ENCODE peak calls at places on chromosomes 1 and 21, in five cellular contexts. N is effector CD4-positive, alpha-beta T cell; V is Caki2; D is stimulated activated CD4-positive, alpha-beta T cell treated with anti-CD3 and anti-CD28 coated beads, Interleukin-12 subunit alpha, Interleukin-12 subunit beta, amount 100 ng/mL, for 48 hours; R is fibroblast of lung. S is an unnamed sample.

GRCh38 chr1:206924549-206925115 is 2.9 kb upstream of the FCMR start:
- DNase-seq in D (no peak), N (no peak), V (no peak), R (no peak), S (no peak)

GRCh38 chr1:35660581-35661473 is 19.5 kb upstream of the PSMB2 start:
- DNase-seq in N (no peak), R (peak; percentile 65), D (no peak), V (peak; percentile 51), S (no peak)

GRCh38 chr1:182351790-182352364 is 39.7 kb downstream of the GLUL start:
- DNase-seq in D (no peak), N (no peak), V (no peak), R (no peak), S (no peak)

GRCh38 chr1:18149113-18149641 is 41.6 kb downstream of the IGSF21 start:
- DNase-seq in R (peak; percentile 1), N (no peak), V (peak; percentile 95), D (no peak), S (no peak)

GRCh38 chr1:90723561-90724108 is 6.5 kb upstream of the BARHL2 start:
- DNase-seq in R (no peak), N (no peak), V (no peak), D (no peak), S (no peak)

GRCh38 chr1:37875833-37876232 is 16.4 kb upstream of the MTF1 start:
- DNase-seq in D (no peak), N (no peak), V (peak; percentile 33), R (no peak), S (no peak)

GRCh38 chr1:117580436-117580835 is 25.4 kb upstream of the TENT5C start:
- DNase-seq in D (no peak), R (no peak), N (no peak), V (no peak), S (no peak)

GRCh38 chr1:41482001-41482765 is 2.3 kb downstream of the EDN2 start:
- DNase-seq in D (no peak), N (no peak), R (peak; percentile 63), V (peak; percentile 56), S (no peak)

GRCh38 chr1:151947140-151947539 is 37.8 kb upstream of the THEM4 start:
- DNase-seq in V (no peak), R (no peak), D (no peak), N (no peak), S (no peak)

GRCh38 chr1:230854423-230854822 is 13.9 kb downstream of the C1orf198 start:
- DNase-seq in D (no peak), R (no peak), N (no peak), V (no peak), S (no peak)

GRCh38 chr21:40166291-40166843 is 299.1 kb downstream of the PCP4 start:
- DNase-seq in N (no peak), D (no peak), V (peak; percentile 16), R (peak; percentile 68), S (no peak)

GRCh38 chr1:182430263-182431068 is 19.5 kb upstream of the RGSL1 start:
- DNase-seq in R (peak; percentile 12), V (no peak), N (no peak), D (peak; percentile 23), S (peak; percentile 36)

GRCh38 chr1:101907264-101907663 is 89.5 kb downstream of the OLFM3 start:
- DNase-seq in V (no peak), N (no peak), D (no peak), R (no peak), S (no peak)

GRCh38 chr1:34378968-34379729 is 202.4 kb downstream of the C1orf94 start:
- DNase-seq in N (no peak), V (no peak), D (no peak), R (peak; percentile 59), S (no peak)

GRCh38 chr21:26966978-26967913 is at the start of gene ADAMTS5:
- DNase-seq in R (peak; percentile 55), N (no peak), D (no peak), V (peak; percentile 59), S (no peak)

GRCh38 chr1:10834770-10835412 is 38.4 kb upstream of the CASZ1 start:
- DNase-seq in D (no peak), R (no peak), N (no peak), V (no peak), S (no peak)

GRCh38 chr1:231059566-231060193 is 19.6 kb upstream of the FAM89A start:
- DNase-seq in R (peak; percentile 44), D (no peak), N (no peak), V (no peak), S (no peak)

GRCh38 chr21:15051652-15052554 is 12.9 kb downstream of the NRIP1 start:
- DNase-seq in R (peak; percentile 66), V (peak; percentile 78), N (no peak), D (no peak), S (no peak)

GRCh38 chr1:116360435-116361173 is 12.4 kb upstream of the ATP1A1 start:
- DNase-seq in D (no peak), R (no peak), N (no peak), V (no peak), S (no peak)

GRCh38 chr1:36124404-36125128 is 456 bp downstream of the COL8A2 start:
- DNase-seq in V (no peak), D (no peak), N (no peak), R (no peak), S (no peak)

GRCh38 chr1:46617833-46618232 is 1.2 kb upstream of the MOB3C start:
- DNase-seq in V (no peak), R (no peak), D (no peak), N (no peak), S (no peak)

GRCh38 chr21:30882907-30883597 is 1.7 kb upstream of the KRTAP11-1 start:
- DNase-seq in D (no peak), R (no peak), N (no peak), V (no peak), S (no peak)

GRCh38 chr1:234246638-234247116 is 126.6 kb upstream of the COA6 start:
- DNase-seq in N (no peak), R (no peak), D (no peak), V (no peak), S (no peak)

GRCh38 chr1:180522204-180522497 is 19.8 kb upstream of the ACBD6 start:
- DNase-seq in V (no peak), R (peak; percentile 11), D (no peak), N (no peak), S (no peak)

GRCh38 chr1:117241512-117241911 is 30.8 kb upstream of the VTCN1 start:
- DNase-seq in D (no peak), R (no peak), N (no peak), V (no peak), S (no peak)

GRCh38 chr21:38913120-38913975 is 107.6 kb downstream of the ETS2 start:
- DNase-seq in V (peak; percentile 64), D (no peak), N (no peak), R (peak; percentile 76), S (no peak)

GRCh38 chr1:5985250-5985649 is 7.0 kb downstream of the NPHP4 start:
- DNase-seq in N (no peak), D (no peak), V (no peak), R (no peak), S (no peak)

GRCh38 chr1:59393211-59394180 is 96.6 kb downstream of the FGGY start:
- DNase-seq in D (no peak), V (no peak), N (no peak), R (peak; percentile 96), S (no peak)

GRCh38 chr1:27668808-27669723 is 2.9 kb downstream of the IFI6 start:
- DNase-seq in N (peak; percentile 82), R (peak; percentile 32), V (peak; percentile 56), D (peak; percentile 94), S (peak; percentile 90)

GRCh38 chr1:164786980-164787833 is 228.2 kb downstream of the PBX1 start:
- DNase-seq in N (peak; percentile 21), D (peak; percentile 58), R (peak; percentile 62), V (peak; percentile 70), S (peak; percentile 44)

GRCh38 chr1:243291287-243291686 is 35.4 kb downstream of the SDCCAG8 start:
- DNase-seq in D (no peak), V (no peak), R (no peak), N (no peak), S (no peak)

GRCh38 chr1:43914576-43915525 is 18.8 kb upstream of the ARTN start:
- DNase-seq in N (no peak), V (no peak), R (no peak), D (no peak), S (no peak)